ENCODE peak calls at places on chromosomes 3 and 15, in seven cellular contexts. G, W, N, L, K, C and F are unnamed samples.

GRCh38 chr3:192830279-192831110 is 87.2 kb downstream of the MB21D2 start:
- DNase-seq in W (no peak), G (no peak), L (no peak), K (no peak), N (no peak), C (no peak), F (no peak)

GRCh38 chr15:83092309-83092976 is 15.0 kb upstream of the TM6SF1 start:
- DNase-seq in W (no peak), K (peak; percentile 18), C (no peak), G (no peak), N (peak; percentile 9), L (peak; percentile 36), F (no peak)

GRCh38 chr15:64461577-64462162 is 1.3 kb downstream of the ZNF609 start:
- DNase-seq in G (no peak), K (no peak), L (no peak), C (peak; percentile 24), W (peak; percentile 13), N (no peak), F (no peak)

GRCh38 chr15:60799885-60800728 is 321.2 kb upstream of the ICE2 start:
- DNase-seq in K (no peak), L (no peak), C (peak; percentile 28), G (no peak), W (no peak), N (peak; percentile 79), F (no peak)

GRCh38 chr3:116384717-116385116 is 60.6 kb downstream of the LSAMP start:
- DNase-seq in C (no peak), G (no peak), K (no peak), L (no peak), W (no peak), N (no peak), F (no peak)

GRCh38 chr3:112761062-112761638 is 85.5 kb downstream of the CD200R1L start:
- DNase-seq in K (peak; percentile 32), G (no peak), N (peak; percentile 66), L (no peak), W (no peak), C (no peak), F (no peak)

GRCh38 chr3:42497009-42497731 is 5.3 kb upstream of the VIPR1 start:
- DNase-seq in N (peak; percentile 44), C (no peak), W (no peak), L (no peak), K (no peak), G (peak; percentile 63), F (no peak)

GRCh38 chr3:43389388-43390254 is 103.3 kb downstream of the SNRK start:
- DNase-seq in K (peak; percentile 32), W (no peak), L (peak; percentile 47), G (no peak), C (peak; percentile 74), N (peak; percentile 81), F (no peak)

GRCh38 chr15:70241561-70242320 is 144.0 kb upstream of the TLE3 start:
- DNase-seq in W (no peak), C (no peak), G (peak; percentile 38), K (no peak), L (peak; percentile 3), N (no peak), F (no peak)

GRCh38 chr3:154356009-154356408 is 31.7 kb upstream of the DHX36 start:
- DNase-seq in C (no peak), G (peak; percentile 17), K (no peak), W (no peak), L (no peak), N (no peak), F (no peak)

GRCh38 chr3:194162070-194162678 is 26.2 kb downstream of the HES1 start:
- DNase-seq in G (no peak), W (no peak), K (no peak), N (no peak), C (no peak), L (no peak), F (no peak)

GRCh38 chr3:57199895-57200297 is at the start of gene HESX1:
- DNase-seq in K (no peak), C (no peak), G (no peak), N (no peak), W (no peak), L (no peak), F (no peak)

GRCh38 chr3:184171562-184171961 is 3.1 kb upstream of the AP2M1 start:
- DNase-seq in C (no peak), K (no peak), W (no peak), N (peak; percentile 79), L (no peak), G (no peak), F (no peak)

GRCh38 chr3:195807681-195808121 is 4.0 kb downstream of the MUC4 start:
- DNase-seq in K (no peak), N (no peak), C (no peak), W (no peak), L (peak; percentile 19), G (no peak), F (no peak)

GRCh38 chr15:27863000-27863399 is 236.1 kb downstream of the OCA2 start:
- DNase-seq in C (no peak), K (no peak), W (no peak), N (no peak), G (no peak), L (no peak), F (no peak)

GRCh38 chr15:89457086-89457485 is 39.3 kb downstream of the RHCG start:
- DNase-seq in K (no peak), C (no peak), G (no peak), N (peak; percentile 43), L (no peak), W (no peak), F (no peak)

GRCh38 chr3:188274249-188274915 is 120.4 kb downstream of the LPP start:
- DNase-seq in N (peak; percentile 47), K (no peak), G (no peak), L (no peak), C (no peak), W (no peak), F (no peak)

GRCh38 chr3:101813817-101814440 is 34.9 kb downstream of the NXPE3 start:
- DNase-seq in L (no peak), N (peak; percentile 49), K (no peak), W (no peak), G (no peak), C (no peak), F (no peak)

GRCh38 chr3:187713504-187713903 is 11.1 kb upstream of the RTP2 start:
- DNase-seq in N (peak; percentile 64), K (no peak), G (no peak), W (no peak), L (no peak), C (no peak), F (no peak)

GRCh38 chr3:120693439-120694172 is 11.6 kb upstream of the HGD start:
- DNase-seq in W (no peak), N (peak; percentile 47), C (no peak), K (peak; percentile 48), L (no peak), G (no peak), F (peak; percentile 29)

GRCh38 chr3:126938520-126939346 is 44.2 kb upstream of the PLXNA1 start:
- DNase-seq in L (peak; percentile 26), K (no peak), G (no peak), N (no peak), C (no peak), W (no peak), F (no peak)

GRCh38 chr3:115836944-115837343 is 213.6 kb downstream of the GAP43 start:
- DNase-seq in W (no peak), K (no peak), C (no peak), N (peak; percentile 34), L (no peak), G (no peak), F (no peak)

DNA sequence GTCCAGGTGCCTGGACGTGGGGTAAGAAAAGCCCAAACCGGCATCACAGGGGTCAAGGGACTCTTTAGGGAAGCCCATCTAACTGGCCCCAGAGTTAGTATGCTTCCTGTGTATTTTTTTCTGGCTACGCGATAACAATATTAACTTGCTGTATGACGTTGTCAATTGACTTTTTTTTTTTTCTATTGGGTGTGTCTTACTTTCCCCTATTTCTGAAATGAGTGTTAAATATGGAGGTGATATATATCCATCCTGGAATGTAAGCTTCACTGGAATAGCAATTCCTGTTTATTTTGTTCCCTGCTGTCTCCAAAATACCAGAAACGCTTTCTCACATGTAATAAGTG is 598 bp upstream of the GMNC start:
- DNase-seq in L (no peak), N (peak; percentile 27), K (no peak), G (no peak), C (no peak), W (no peak), F (no peak)
- H3K4me3 ChIP-seq in L (peak overlapping the region; percentile 53), N (peak overlapping the region; percentile 67), K (peak overlapping the region; percentile 64), G (peak overlapping the region; percentile 59), C (peak overlapping the region; percentile 13), W (peak overlapping the region; percentile 69), F (peak overlapping the region; percentile 37)

DNA sequence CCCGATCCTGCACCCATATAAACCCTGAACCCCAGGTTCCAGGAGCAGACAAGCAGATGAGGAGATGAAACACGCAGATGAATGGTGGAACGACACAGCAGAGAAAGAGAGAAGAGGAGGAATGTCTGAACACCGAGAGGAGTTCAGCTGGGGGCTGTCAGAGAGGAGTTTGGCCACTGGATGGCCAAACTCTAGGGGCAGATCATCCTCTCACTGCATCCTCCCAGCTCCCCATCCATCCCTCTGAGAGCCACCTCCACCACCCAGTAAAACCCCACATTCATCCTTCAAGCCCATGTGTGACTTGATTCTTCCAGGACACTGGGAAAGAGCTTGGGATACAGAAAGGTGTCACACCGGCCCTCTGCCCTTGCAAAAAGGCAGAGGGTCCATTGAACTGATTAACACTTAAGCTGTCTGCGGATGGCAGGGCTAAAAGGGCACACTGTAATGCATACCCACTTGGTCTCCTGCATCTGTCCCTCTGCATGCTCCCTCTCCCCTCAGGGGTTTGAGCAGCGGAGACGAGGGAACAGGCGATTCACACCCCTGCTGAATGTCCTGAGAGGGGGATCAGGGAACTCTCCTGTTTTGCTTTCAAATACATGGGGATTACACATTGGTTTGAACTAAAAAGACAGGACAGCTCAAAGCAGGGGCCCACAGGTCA is 53.8 kb downstream of the TMED3 start:
- DNase-seq in L (no peak), N (no peak), G (no peak), K (no peak), W (no peak), C (no peak), F (no peak)
- TF ChIP-seq CTCF in L (no peak), N (no peak), G (no peak), K (no peak), W (no peak), C (no peak), F (no peak)

GRCh38 chr15:73633991-73634495 is 854 bp upstream of the NPTN start:
- DNase-seq in W (no peak), G (peak; percentile 70), N (peak; percentile 95), C (no peak), L (no peak), K (peak; percentile 85), F (peak; percentile 87)
- H3K4me3 ChIP-seq in W (no peak overlapping the region), G (peak overlapping the region; percentile 55), N (peak overlapping the region; percentile 50), C (peak overlapping the region; percentile 51), L (no peak overlapping the region), K (peak overlapping the region; percentile 58), F (peak overlapping the region; percentile 87)

DNA sequence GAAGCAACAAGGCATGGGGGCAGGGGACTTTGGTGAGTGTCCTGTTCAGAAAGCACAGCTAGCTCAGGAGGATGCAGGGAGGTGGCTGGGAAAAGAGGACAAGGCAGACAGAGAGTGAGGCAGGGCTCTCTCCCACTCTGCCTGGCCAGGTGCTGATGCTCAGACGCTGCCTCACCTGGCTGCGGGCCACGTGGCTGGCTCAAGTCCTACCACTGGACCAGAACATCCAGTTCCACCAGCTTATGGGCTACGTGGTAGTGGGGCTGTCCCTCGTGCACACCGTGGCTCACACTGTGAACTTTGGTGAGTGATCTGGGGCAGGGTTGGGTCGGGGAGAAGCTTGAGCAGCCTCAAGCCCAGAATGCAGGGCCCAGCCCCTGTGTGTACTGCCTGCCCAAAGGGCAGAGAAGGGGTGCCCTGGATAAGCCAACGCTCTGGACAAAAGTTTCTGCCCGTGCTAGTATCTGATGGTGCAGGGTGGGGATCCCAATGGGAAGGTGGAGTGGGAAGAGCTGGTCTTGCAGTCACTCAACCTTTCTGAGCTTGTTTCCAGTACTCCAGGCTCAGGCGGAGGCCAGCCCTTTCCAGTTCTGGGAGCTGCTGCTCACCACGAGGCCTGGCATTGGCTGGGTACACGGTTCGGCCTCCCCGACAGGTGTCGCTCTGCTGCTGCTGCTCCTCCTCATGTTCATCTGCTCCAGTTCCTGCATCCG is 20.9 kb downstream of the NOX5 start:
- DNase-seq in L (peak; percentile 26), K (no peak), G (peak; percentile 45), N (no peak), C (no peak), W (peak; percentile 67), F (no peak)
- TF ChIP-seq CTCF in L (no peak), K (peak; percentile 12), G (no peak), N (no peak), C (no peak), W (no peak), F (peak; percentile 15)